ENCODE peak calls at places on chromosomes 3 and 15, in ten cellular contexts. One of them, this sample, is unnamed.
A peak's percentile ranks its signal among the peaks of the same experiment; 100 is the strongest.

GRCh38 chr15:83114856-83115255 is 7.4 kb downstream of the TM6SF1 start:
- DNase-seq in tibial artery: no peak
- DNase-seq in upper lobe of right lung: no peak
- DNase-seq in chondrocyte: no peak
- DNase-seq in suprapubic skin: no peak
- DNase-seq in endothelial cell: no peak
- DNase-seq in Caco-2: no peak
- DNase-seq in fibroblast of lung: no peak
- DNase-seq in astrocyte of the cerebellum: no peak
- DNase-seq in GM13977: no peak
- DNase-seq in this sample: no peak

GRCh38 chr15:57611938-57612337 is 20.2 kb downstream of the MYZAP start:
- DNase-seq in astrocyte of the cerebellum: no peak
- DNase-seq in upper lobe of right lung: no peak
- DNase-seq in tibial artery: peak; percentile 42
- DNase-seq in fibroblast of lung: peak; percentile 40
- DNase-seq in chondrocyte: no peak
- DNase-seq in endothelial cell: no peak
- DNase-seq in GM13977: no peak
- DNase-seq in suprapubic skin: no peak
- DNase-seq in Caco-2: peak; percentile 39
- DNase-seq in this sample: no peak

GRCh38 chr3:141000691-141001090 is 50.5 kb upstream of the SPSB4 start:
- DNase-seq in astrocyte of the cerebellum: no peak
- DNase-seq in Caco-2: peak; percentile 41
- DNase-seq in upper lobe of right lung: no peak
- DNase-seq in GM13977: no peak
- DNase-seq in endothelial cell: no peak
- DNase-seq in tibial artery: no peak
- DNase-seq in suprapubic skin: no peak
- DNase-seq in fibroblast of lung: no peak
- DNase-seq in chondrocyte: no peak
- DNase-seq in this sample: no peak

GRCh38 chr15:88029696-88030095 is 226.8 kb downstream of the NTRK3 start:
- DNase-seq in endothelial cell: no peak
- DNase-seq in suprapubic skin: no peak
- DNase-seq in upper lobe of right lung: no peak
- DNase-seq in chondrocyte: no peak
- DNase-seq in GM13977: no peak
- DNase-seq in fibroblast of lung: no peak
- DNase-seq in astrocyte of the cerebellum: no peak
- DNase-seq in Caco-2: no peak
- DNase-seq in tibial artery: no peak
- DNase-seq in this sample: no peak

GRCh38 chr15:50051811-50052419 is 67.1 kb downstream of the ATP8B4 start:
- DNase-seq in upper lobe of right lung: no peak
- DNase-seq in astrocyte of the cerebellum: peak; percentile 75
- DNase-seq in chondrocyte: no peak
- DNase-seq in fibroblast of lung: peak; percentile 93
- DNase-seq in suprapubic skin: no peak
- DNase-seq in Caco-2: peak; percentile 45
- DNase-seq in tibial artery: peak; percentile 52
- DNase-seq in GM13977: no peak
- DNase-seq in endothelial cell: peak; percentile 35
- DNase-seq in this sample: no peak

GRCh38 chr3:113514265-113514769 is 639 bp downstream of the SPICE1 start:
- DNase-seq in suprapubic skin: no peak
- DNase-seq in astrocyte of the cerebellum: no peak
- DNase-seq in tibial artery: no peak
- DNase-seq in endothelial cell: no peak
- DNase-seq in Caco-2: no peak
- DNase-seq in fibroblast of lung: no peak
- DNase-seq in chondrocyte: no peak
- DNase-seq in upper lobe of right lung: no peak
- DNase-seq in GM13977: no peak
- DNase-seq in this sample: no peak

GRCh38 chr3:36540898-36541518 is 160.7 kb downstream of the STAC start:
- DNase-seq in Caco-2: no peak
- DNase-seq in astrocyte of the cerebellum: peak; percentile 31
- DNase-seq in fibroblast of lung: peak; percentile 30
- DNase-seq in tibial artery: no peak
- DNase-seq in upper lobe of right lung: no peak
- DNase-seq in chondrocyte: no peak
- DNase-seq in GM13977: no peak
- DNase-seq in endothelial cell: peak; percentile 53
- DNase-seq in suprapubic skin: no peak
- DNase-seq in this sample: no peak

GRCh38 chr3:57228734-57229505 is 1.4 kb downstream of the APPL1 start:
- DNase-seq in fibroblast of lung: peak; percentile 63
- DNase-seq in upper lobe of right lung: no peak
- DNase-seq in tibial artery: no peak
- DNase-seq in endothelial cell: no peak
- DNase-seq in Caco-2: no peak
- DNase-seq in chondrocyte: no peak
- DNase-seq in astrocyte of the cerebellum: no peak
- DNase-seq in GM13977: peak; percentile 43
- DNase-seq in suprapubic skin: no peak
- DNase-seq in this sample: no peak

GRCh38 chr3:193885832-193886231 is 250.1 kb upstream of the HES1 start:
- DNase-seq in suprapubic skin: no peak
- DNase-seq in tibial artery: no peak
- DNase-seq in chondrocyte: no peak
- DNase-seq in GM13977: no peak
- DNase-seq in astrocyte of the cerebellum: no peak
- DNase-seq in upper lobe of right lung: peak; percentile 73
- DNase-seq in endothelial cell: no peak
- DNase-seq in Caco-2: no peak
- DNase-seq in fibroblast of lung: no peak
- DNase-seq in this sample: no peak

GRCh38 chr15:100833432-100834389 is 45.9 kb upstream of the ALDH1A3 start:
- DNase-seq in chondrocyte: no peak
- DNase-seq in astrocyte of the cerebellum: no peak
- DNase-seq in tibial artery: no peak
- DNase-seq in upper lobe of right lung: no peak
- DNase-seq in suprapubic skin: no peak
- DNase-seq in GM13977: no peak
- DNase-seq in endothelial cell: no peak
- DNase-seq in fibroblast of lung: no peak
- DNase-seq in Caco-2: no peak
- DNase-seq in this sample: no peak

GRCh38 chr3:192188218-192188835 is 539.0 kb downstream of the FGF12 start:
- DNase-seq in GM13977: peak; percentile 56
- DNase-seq in suprapubic skin: no peak
- DNase-seq in Caco-2: peak; percentile 42
- DNase-seq in chondrocyte: no peak
- DNase-seq in endothelial cell: peak; percentile 70
- DNase-seq in upper lobe of right lung: peak; percentile 67
- DNase-seq in astrocyte of the cerebellum: no peak
- DNase-seq in tibial artery: peak; percentile 58
- DNase-seq in fibroblast of lung: peak; percentile 49
- DNase-seq in this sample: no peak

GRCh38 chr15:82306791-82307713 is 42.2 kb downstream of the GOLGA6L10 start:
- DNase-seq in endothelial cell: no peak
- DNase-seq in fibroblast of lung: no peak
- DNase-seq in tibial artery: no peak
- DNase-seq in Caco-2: no peak
- DNase-seq in suprapubic skin: peak; percentile 55
- DNase-seq in GM13977: no peak
- DNase-seq in upper lobe of right lung: peak; percentile 38
- DNase-seq in chondrocyte: no peak
- DNase-seq in astrocyte of the cerebellum: no peak
- DNase-seq in this sample: peak; percentile 64

GRCh38 chr15:47786371-47786770 is 69.1 kb downstream of the SEMA6D start:
- DNase-seq in chondrocyte: no peak
- DNase-seq in tibial artery: no peak
- DNase-seq in astrocyte of the cerebellum: no peak
- DNase-seq in suprapubic skin: no peak
- DNase-seq in fibroblast of lung: peak; percentile 29
- DNase-seq in Caco-2: no peak
- DNase-seq in endothelial cell: no peak
- DNase-seq in upper lobe of right lung: no peak
- DNase-seq in GM13977: no peak
- DNase-seq in this sample: no peak

GRCh38 chr3:123396171-123397049 is 52.5 kb downstream of the ADCY5 start:
- DNase-seq in astrocyte of the cerebellum: no peak
- DNase-seq in tibial artery: no peak
- DNase-seq in suprapubic skin: no peak
- DNase-seq in chondrocyte: peak; percentile 63
- DNase-seq in endothelial cell: no peak
- DNase-seq in Caco-2: no peak
- DNase-seq in fibroblast of lung: no peak
- DNase-seq in upper lobe of right lung: no peak
- DNase-seq in GM13977: no peak
- DNase-seq in this sample: no peak

GRCh38 chr15:66911131-66911700 is 154.2 kb upstream of the SMAD3 start:
- DNase-seq in endothelial cell: no peak
- DNase-seq in chondrocyte: no peak
- DNase-seq in tibial artery: no peak
- DNase-seq in suprapubic skin: peak; percentile 61
- DNase-seq in Caco-2: no peak
- DNase-seq in GM13977: no peak
- DNase-seq in astrocyte of the cerebellum: no peak
- DNase-seq in upper lobe of right lung: no peak
- DNase-seq in fibroblast of lung: no peak
- DNase-seq in this sample: no peak

GRCh38 chr3:195838714-195839113 is 27.0 kb upstream of the MUC4 start:
- DNase-seq in GM13977: peak; percentile 68
- DNase-seq in fibroblast of lung: no peak
- DNase-seq in tibial artery: no peak
- DNase-seq in Caco-2: no peak
- DNase-seq in endothelial cell: no peak
- DNase-seq in upper lobe of right lung: no peak
- DNase-seq in chondrocyte: no peak
- DNase-seq in astrocyte of the cerebellum: no peak
- DNase-seq in suprapubic skin: no peak
- DNase-seq in this sample: no peak

GRCh38 chr15:64017591-64018163 is 28.6 kb downstream of the DAPK2 start:
- DNase-seq in endothelial cell: no peak
- DNase-seq in astrocyte of the cerebellum: peak; percentile 56
- DNase-seq in Caco-2: no peak
- DNase-seq in suprapubic skin: no peak
- DNase-seq in tibial artery: no peak
- DNase-seq in upper lobe of right lung: no peak
- DNase-seq in GM13977: no peak
- DNase-seq in chondrocyte: no peak
- DNase-seq in fibroblast of lung: peak; percentile 22
- DNase-seq in this sample: no peak

GRCh38 chr3:23810342-23811116 is 4.8 kb downstream of the UBE2E1 start:
- DNase-seq in endothelial cell: peak; percentile 55
- DNase-seq in upper lobe of right lung: peak; percentile 83
- DNase-seq in tibial artery: peak; percentile 34
- DNase-seq in fibroblast of lung: peak; percentile 37
- DNase-seq in Caco-2: peak; percentile 67
- DNase-seq in astrocyte of the cerebellum: no peak
- DNase-seq in GM13977: peak; percentile 59
- DNase-seq in chondrocyte: peak; percentile 92
- DNase-seq in suprapubic skin: peak; percentile 84
- DNase-seq in this sample: peak; percentile 73

GRCh38 chr3:9786825-9787654 is 5.2 kb downstream of the TADA3 start:
- DNase-seq in astrocyte of the cerebellum: no peak
- DNase-seq in fibroblast of lung: no peak
- DNase-seq in GM13977: no peak
- DNase-seq in Caco-2: no peak
- DNase-seq in chondrocyte: no peak
- DNase-seq in endothelial cell: no peak
- DNase-seq in suprapubic skin: no peak
- DNase-seq in upper lobe of right lung: no peak
- DNase-seq in tibial artery: no peak
- DNase-seq in this sample: no peak
- TF ChIP-seq CTCF in astrocyte of the cerebellum: peak; percentile 50
- TF ChIP-seq CTCF in fibroblast of lung: peak; percentile 33
- TF ChIP-seq CTCF in GM13977: peak; percentile 59
- TF ChIP-seq CTCF in Caco-2: peak; percentile 30
- TF ChIP-seq CTCF in chondrocyte: peak; percentile 74
- TF ChIP-seq CTCF in endothelial cell: peak; percentile 59
- TF ChIP-seq CTCF in suprapubic skin: no peak
- TF ChIP-seq CTCF in upper lobe of right lung: peak; percentile 40
- TF ChIP-seq CTCF in tibial artery: no peak
- TF ChIP-seq CTCF in this sample: peak; percentile 70

GRCh38 chr15:69751575-69751974 is 299.0 kb downstream of the RPLP1 start:
- DNase-seq in astrocyte of the cerebellum: no peak
- DNase-seq in tibial artery: no peak
- DNase-seq in upper lobe of right lung: no peak
- DNase-seq in fibroblast of lung: peak; percentile 30
- DNase-seq in GM13977: no peak
- DNase-seq in endothelial cell: no peak
- DNase-seq in suprapubic skin: no peak
- DNase-seq in chondrocyte: no peak
- DNase-seq in Caco-2: no peak
- DNase-seq in this sample: no peak
- TF ChIP-seq CTCF in astrocyte of the cerebellum: no peak
- TF ChIP-seq CTCF in tibial artery: no peak
- TF ChIP-seq CTCF in upper lobe of right lung: no peak
- TF ChIP-seq CTCF in fibroblast of lung: no peak
- TF ChIP-seq CTCF in GM13977: no peak
- TF ChIP-seq CTCF in endothelial cell: no peak
- TF ChIP-seq CTCF in suprapubic skin: no peak
- TF ChIP-seq CTCF in chondrocyte: no peak
- TF ChIP-seq CTCF in Caco-2: no peak
- TF ChIP-seq CTCF in this sample: no peak

DNA sequence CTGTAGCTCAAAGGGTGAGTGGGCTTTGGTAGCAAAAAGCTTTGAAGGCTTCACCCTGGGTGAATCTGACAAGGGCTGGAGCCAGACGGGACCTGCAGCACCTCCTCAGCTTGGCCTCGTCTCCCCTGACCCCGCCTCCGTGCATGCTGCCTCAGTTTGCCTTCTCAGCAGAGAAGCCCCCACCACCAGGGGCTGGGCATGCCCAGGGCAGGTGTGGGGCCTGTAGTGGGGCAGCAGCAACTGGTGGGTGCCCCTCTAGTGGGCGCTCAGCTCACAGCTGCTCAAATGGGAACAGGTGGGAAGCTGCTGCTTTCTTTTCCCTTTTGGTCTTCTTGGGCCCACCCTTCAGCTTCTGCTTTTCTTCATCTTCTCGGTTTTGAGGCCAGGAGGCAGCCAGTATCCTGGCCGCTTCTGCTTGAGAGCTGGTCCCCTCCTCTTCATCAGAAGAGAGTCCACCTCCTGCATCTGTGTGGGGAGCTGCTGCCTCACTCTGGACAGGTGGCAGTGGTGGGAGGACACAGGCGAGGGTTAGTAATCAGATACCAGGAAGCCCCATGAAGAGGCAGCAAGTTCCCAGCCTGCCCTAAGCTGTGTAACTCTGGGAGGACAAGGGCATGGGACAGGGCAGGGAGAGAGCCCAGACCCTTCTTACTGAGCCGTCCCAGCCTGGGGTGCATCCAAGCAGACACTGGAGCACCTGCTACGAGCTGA is 21.0 kb downstream of the TMEM43 start:
- DNase-seq in upper lobe of right lung: no peak
- DNase-seq in endothelial cell: no peak
- DNase-seq in tibial artery: no peak
- DNase-seq in GM13977: no peak
- DNase-seq in Caco-2: no peak
- DNase-seq in suprapubic skin: no peak
- DNase-seq in astrocyte of the cerebellum: no peak
- DNase-seq in chondrocyte: no peak
- DNase-seq in fibroblast of lung: no peak
- DNase-seq in this sample: no peak
- TF ChIP-seq CTCF in upper lobe of right lung: no peak
- TF ChIP-seq CTCF in endothelial cell: no peak
- TF ChIP-seq CTCF in tibial artery: no peak
- TF ChIP-seq CTCF in GM13977: no peak
- TF ChIP-seq CTCF in Caco-2: no peak
- TF ChIP-seq CTCF in suprapubic skin: no peak
- TF ChIP-seq CTCF in astrocyte of the cerebellum: no peak
- TF ChIP-seq CTCF in chondrocyte: peak; percentile 28
- TF ChIP-seq CTCF in fibroblast of lung: no peak
- TF ChIP-seq CTCF in this sample: no peak

GRCh38 chr15:41822957-41823356 is 4.9 kb upstream of the JMJD7 start:
- DNase-seq in endothelial cell: no peak
- DNase-seq in astrocyte of the cerebellum: no peak
- DNase-seq in suprapubic skin: no peak
- DNase-seq in tibial artery: no peak
- DNase-seq in Caco-2: no peak
- DNase-seq in fibroblast of lung: no peak
- DNase-seq in GM13977: no peak
- DNase-seq in chondrocyte: no peak
- DNase-seq in upper lobe of right lung: no peak
- DNase-seq in this sample: no peak
- TF ChIP-seq CTCF in endothelial cell: no peak
- TF ChIP-seq CTCF in astrocyte of the cerebellum: no peak
- TF ChIP-seq CTCF in suprapubic skin: no peak
- TF ChIP-seq CTCF in tibial artery: no peak
- TF ChIP-seq CTCF in Caco-2: no peak
- TF ChIP-seq CTCF in fibroblast of lung: no peak
- TF ChIP-seq CTCF in GM13977: no peak
- TF ChIP-seq CTCF in chondrocyte: peak; percentile 8
- TF ChIP-seq CTCF in upper lobe of right lung: no peak
- TF ChIP-seq CTCF in this sample: no peak

This sample was measured in type B pancreatic cell.